ENCODE peak calls at places on chromosomes 4 and X, in nine cellular contexts. S is Panc1, E is SK-N-SH, R is left ventricle myocardium inferior, U is right atrium auricular region, K is GM23248, A is ascending aorta, W is astrocyte, O is body of pancreas. M is an unnamed sample. For H3K27me3 and H3K36me3, the result is how much of the 10 kb centered on the place peaks cover.

GRCh38 chr4:98430708-98431403 is 169.7 kb downstream of the RAP1GDS1 start:
- DNase-seq in S (peak), E (no peak), O (no peak), W (peak), K (peak), R (no peak), U (no peak), A (no peak), M (no peak)

GRCh38 chrX:23904096-23904495 is 3.6 kb downstream of the APOO start:
- DNase-seq in O (no peak), A (no peak), U (no peak), E (no peak), K (no peak), R (no peak), S (no peak), W (peak), M (no peak)

GRCh38 chr4:12902735-12903134 is 581.4 kb downstream of the RAB28 start:
- DNase-seq in K (no peak), U (no peak), E (no peak), W (no peak), O (no peak), A (no peak), S (no peak), R (no peak), M (no peak)

GRCh38 chr4:24488399-24489164 is 95.8 kb downstream of the DHX15 start:
- DNase-seq in U (peak), A (peak), W (peak), S (no peak), R (peak), O (peak), K (peak), E (peak), M (peak)

GRCh38 chrX:18895157-18895952 is 88.6 kb downstream of the PHKA2 start:
- DNase-seq in W (no peak), E (peak), S (no peak), K (peak), O (no peak), U (no peak), R (peak), A (peak), M (no peak)

GRCh38 chr4:16337936-16338335 is 111.7 kb upstream of the TAPT1 start:
- DNase-seq in E (no peak), O (no peak), K (peak), W (peak), S (no peak), R (no peak), U (no peak), A (no peak), M (no peak)

GRCh38 chr4:163767993-163768392 is 273.5 kb downstream of the TMA16 start:
- DNase-seq in A (no peak), U (no peak), W (no peak), R (no peak), S (no peak), E (no peak), O (no peak), K (no peak), M (no peak)

GRCh38 chrX:23435575-23435974 is 100.9 kb downstream of the PTCHD1 start:
- DNase-seq in W (no peak), R (no peak), A (no peak), S (no peak), O (no peak), E (no peak), U (no peak), K (no peak), M (no peak)

GRCh38 chr4:99504804-99505502 is 5.9 kb upstream of the C4orf17 start:
- DNase-seq in E (no peak), S (no peak), W (no peak), R (no peak), K (no peak), U (no peak), O (peak), A (no peak), M (no peak)

GRCh38 chr4:2651546-2651945 is 104.6 kb downstream of the TNIP2 start:
- DNase-seq in K (no peak), O (no peak), E (no peak), R (no peak), A (no peak), W (no peak), U (peak), S (no peak), M (no peak)

GRCh38 chr4:155187989-155188388 is 20.4 kb upstream of the NPY2R start:
- DNase-seq in U (no peak), A (no peak), O (no peak), E (no peak), W (no peak), S (no peak), K (no peak), R (no peak), M (no peak)

GRCh38 chr4:336893-337142 is 796 bp upstream of the ZNF141 start:
- DNase-seq in W (no peak), R (no peak), A (peak), O (no peak), K (no peak), S (no peak), E (no peak), U (no peak), M (no peak)

GRCh38 chrX:36908801-36909403 is 99.3 kb upstream of the FAM47C start:
- DNase-seq in W (peak), R (no peak), U (no peak), O (no peak), S (no peak), A (no peak), K (peak), E (peak), M (no peak)

GRCh38 chr4:189131131-189131530 is 809.5 kb upstream of the FRG1 start:
- DNase-seq in E (no peak), R (no peak), U (no peak), O (no peak), W (no peak), A (no peak), K (no peak), S (no peak), M (no peak)

GRCh38 chr4:145177906-145178538 is 2.4 kb downstream of the OTUD4 start:
- DNase-seq in O (no peak), K (peak), W (peak), A (no peak), S (no peak), R (no peak), E (no peak), U (no peak), M (peak)

GRCh38 chrX:119753001-119753400 is 5.4 kb upstream of the SOWAHD start:
- DNase-seq in U (no peak), R (no peak), A (no peak), O (no peak), K (no peak), W (no peak), E (no peak), S (no peak), M (no peak)

GRCh38 chr4:42574873-42575272 is 82.0 kb downstream of the ATP8A1 start:
- DNase-seq in O (no peak), K (peak), A (no peak), W (no peak), E (no peak), U (no peak), R (no peak), S (no peak), M (no peak)

GRCh38 chrX:53642326-53642725 is 44.2 kb downstream of the HUWE1 start:
- DNase-seq in U (no peak), S (no peak), R (no peak), W (no peak), A (no peak), O (no peak), K (no peak), E (no peak), M (no peak)

GRCh38 chrX:9352243-9352642 is 112.6 kb upstream of the TBL1X start:
- DNase-seq in U (no peak), K (no peak), O (no peak), S (no peak), W (no peak), R (no peak), E (no peak), A (no peak), M (no peak)

GRCh38 chr4:112075129-112075753 is 70.0 kb upstream of the FAM241A start:
- DNase-seq in K (peak), U (no peak), R (no peak), S (peak), O (peak), E (peak), A (no peak), W (peak), M (peak)

GRCh38 chr4:98605216-98605615 is 53.2 kb downstream of the TSPAN5 start:
- DNase-seq in U (no peak), R (no peak), K (peak), O (no peak), E (no peak), A (no peak), W (peak), S (no peak), M (no peak)

GRCh38 chrX:37425370-37425769 is 76.2 kb downstream of the PRRG1 start:
- DNase-seq in R (no peak), E (no peak), W (peak), K (peak), S (no peak), O (no peak), A (no peak), U (no peak), M (no peak)

GRCh38 chrX:155857561-155857960 is 23.6 kb upstream of the VAMP7 start:
- DNase-seq in E (peak), W (no peak), A (no peak), R (no peak), S (no peak), K (peak), O (no peak), U (no peak), M (no peak)

DNA sequence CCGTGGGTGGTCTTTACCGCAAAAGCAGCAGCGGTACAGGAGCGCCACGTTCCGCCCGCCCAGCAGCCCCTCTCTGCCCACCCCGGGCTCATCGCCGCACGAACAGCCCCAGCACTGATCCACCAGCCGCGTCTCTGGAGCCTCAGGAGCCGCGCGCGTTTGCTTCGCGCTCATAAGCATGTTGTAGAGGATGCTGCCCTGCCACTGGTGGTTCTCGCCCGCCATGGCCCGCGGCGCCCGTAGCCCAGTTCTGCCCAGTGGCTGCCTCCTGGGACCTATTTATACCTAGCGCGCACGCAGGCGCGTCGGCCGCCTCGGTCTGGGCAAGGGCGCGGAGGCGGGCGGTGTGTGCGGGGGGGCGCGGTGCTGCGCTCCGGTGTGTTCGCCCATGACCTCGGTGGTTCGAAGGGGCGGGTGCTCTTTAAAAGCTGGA is at the start of gene NR0B1:
- DNase-seq in R (no peak), S (no peak), O (peak), K (peak), U (no peak), W (no peak), A (no peak), E (no peak), M (no peak)
- H3K27me3 ChIP-seq in R (under half), S (under half), O (under half), K (under half), U (under half), W (under half), A (under half), E (under half), M (under half)

DNA sequence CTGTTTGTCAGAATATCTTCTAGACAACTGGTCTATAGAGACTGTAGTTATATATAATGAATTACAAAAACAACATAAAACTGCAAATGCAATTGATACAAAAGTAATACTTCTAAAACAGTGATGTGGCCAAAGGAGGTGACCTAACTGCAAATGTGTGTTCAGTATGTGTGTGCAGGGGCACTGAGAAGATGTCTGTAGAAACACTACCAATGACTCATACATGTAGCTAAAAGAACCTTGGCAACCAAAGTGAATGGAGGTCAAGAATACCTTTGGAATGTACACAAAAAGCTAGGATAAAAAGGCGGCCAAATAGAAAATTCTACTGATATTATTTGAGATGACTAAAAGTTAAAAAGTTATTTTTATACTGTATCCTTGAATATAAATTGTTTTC is 261.8 kb downstream of the CAMK2D start:
- DNase-seq in S (no peak), E (no peak), W (peak), O (no peak), R (no peak), A (no peak), K (peak), U (no peak), M (no peak)
- H3K36me3 ChIP-seq in S (under half), E (under half), W (under half), O (under half), R (under half), A (under half), K (under half), U (under half), M (under half)

GRCh38 chrX:134717698-134718328 is 59.5 kb upstream of the PLAC1 start:
- DNase-seq in K (peak), R (no peak), E (no peak), U (no peak), W (peak), S (no peak), O (no peak), A (no peak), M (no peak)
- H3K27me3 ChIP-seq in K (under half), R (under half), E (under half), U (under half), W (under half), S (under half), O (under half), A (under half), M (under half)

DNA sequence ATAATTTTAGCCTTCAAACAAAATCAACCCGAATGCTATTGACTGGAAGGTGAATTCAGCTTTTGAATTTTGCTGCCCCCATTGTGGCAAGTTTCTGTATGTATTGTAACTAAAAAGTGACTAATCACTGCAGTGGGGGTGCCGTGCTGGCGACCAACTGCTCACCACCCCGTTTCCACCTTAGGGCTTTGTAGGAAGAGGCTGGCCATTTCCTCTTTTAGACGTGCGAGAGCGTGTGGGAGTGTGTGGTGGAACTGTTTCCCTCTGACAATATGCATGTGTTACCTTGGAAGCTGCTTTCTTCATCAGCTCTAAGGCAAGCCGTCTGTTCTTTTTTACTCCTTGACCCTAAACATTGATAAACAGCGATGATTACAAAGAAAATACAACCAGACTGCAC is 78.8 kb downstream of the SEL1L3 start:
- DNase-seq in R (no peak), S (no peak), W (no peak), O (no peak), K (no peak), E (no peak), A (no peak), U (no peak), M (no peak)
- H3K36me3 ChIP-seq in R (under half), S (under half), W (under half), O (under half), K (under half), E (under half), A (under half), U (under half), M (half or more)

GRCh38 chrX:40748977-40749376 is 13.6 kb upstream of the MED14 start:
- DNase-seq in K (no peak), E (no peak), S (no peak), A (no peak), R (no peak), U (no peak), O (no peak), W (no peak), M (no peak)
- H3K27me3 ChIP-seq in K (under half), E (under half), S (under half), A (under half), R (under half), U (under half), O (under half), W (under half), M (under half)

GRCh38 chr4:128835498-128836222 is 26.2 kb downstream of the JADE1 start:
- DNase-seq in O (peak), A (peak), E (no peak), K (no peak), W (no peak), U (peak), S (no peak), R (peak), M (no peak)
- H3K36me3 ChIP-seq in O (under half), A (under half), E (under half), K (under half), W (under half), U (under half), S (under half), R (under half), M (under half)

DNA sequence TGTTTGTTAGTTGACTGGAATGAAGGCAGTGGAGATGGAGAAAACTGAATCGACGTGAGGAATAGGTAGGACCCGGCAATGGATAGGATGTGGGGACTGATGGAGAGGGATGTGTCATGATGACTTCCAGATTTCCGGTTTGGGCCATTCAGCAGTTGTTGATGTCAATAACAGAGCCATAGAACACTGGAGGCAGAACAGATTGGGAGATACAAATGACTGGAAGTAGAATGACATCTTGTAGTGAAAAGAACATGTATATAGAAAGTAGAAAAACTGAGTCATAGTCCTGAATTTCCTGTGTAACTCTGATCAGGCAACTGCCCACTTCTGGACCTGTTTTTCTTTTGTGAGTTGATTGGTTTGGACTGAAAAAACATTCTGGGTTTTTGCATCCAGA is 24.5 kb downstream of the CETN2 start:
- DNase-seq in K (peak), A (no peak), R (no peak), S (no peak), W (no peak), O (no peak), U (no peak), E (peak), M (no peak)
- H3K27me3 ChIP-seq in K (under half), A (under half), R (under half), S (under half), W (under half), O (under half), U (under half), E (under half), M (under half)

DNA sequence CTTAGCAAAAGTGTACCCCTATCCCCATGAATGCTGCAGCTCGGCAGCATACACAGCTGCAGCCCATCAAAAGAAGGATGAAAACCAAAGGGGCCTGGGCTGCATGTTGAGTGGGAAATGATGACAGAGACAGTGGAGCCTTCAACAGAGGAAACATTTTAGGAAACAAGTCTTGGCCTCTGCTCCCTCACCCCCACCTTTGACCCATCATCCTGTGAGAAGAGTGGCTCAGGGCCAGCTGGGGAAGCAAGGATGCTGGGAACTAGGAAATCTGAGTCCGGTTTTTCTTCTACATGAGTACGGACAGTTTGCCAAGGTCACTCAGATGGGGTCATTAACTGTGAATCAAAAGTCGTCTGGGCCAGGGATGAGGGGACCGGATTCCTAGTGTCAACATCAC is 37.2 kb downstream of the IDS start:
- DNase-seq in A (no peak), O (no peak), S (no peak), K (no peak), W (no peak), U (no peak), R (peak), E (no peak), M (no peak)
- H3K36me3 ChIP-seq in A (under half), O (under half), S (under half), K (under half), W (under half), U (under half), R (under half), E (under half), M (under half)